ENCODE peak calls at places on chromosomes 3 and 15, in nine cellular contexts. I, U, C, D, J, S, P, Q and B are unnamed samples.

GRCh38 chr3:11154036-11154952 is at the start of gene HRH1:
- DNase-seq in P (no peak), J (peak), D (peak), U (peak), Q (no peak), I (no peak), C (no peak), S (no peak), B (peak)

GRCh38 chr15:91515188-91515754 is 338.2 kb upstream of the SLCO3A1 start:
- DNase-seq in J (peak), Q (no peak), S (no peak), D (no peak), I (peak), P (no peak), C (peak), U (peak), B (peak)

GRCh38 chr3:114525278-114525677 is 231.4 kb downstream of the TIGIT start:
- DNase-seq in P (no peak), I (peak), D (no peak), Q (no peak), S (no peak), J (no peak), U (no peak), C (peak), B (peak)

GRCh38 chr3:114338651-114339357 is 45.0 kb downstream of the TIGIT start:
- DNase-seq in U (no peak), C (no peak), I (no peak), D (no peak), Q (no peak), P (no peak), S (no peak), J (no peak), B (no peak)

GRCh38 chr3:116741462-116741861 is 31.9 kb downstream of the TUSC7 start:
- DNase-seq in I (no peak), C (no peak), U (no peak), D (no peak), J (no peak), Q (no peak), P (no peak), S (no peak), B (no peak)

GRCh38 chr3:13018039-13018431 is 55.2 kb downstream of the IQSEC1 start:
- DNase-seq in I (no peak), J (no peak), P (no peak), U (no peak), Q (no peak), C (no peak), D (no peak), S (no peak), B (peak)

GRCh38 chr3:149342413-149343340 is 9.2 kb upstream of the TM4SF18 start:
- DNase-seq in J (peak), C (peak), Q (no peak), P (no peak), U (peak), I (peak), D (no peak), S (no peak), B (peak)

GRCh38 chr3:58164199-58164879 is 46.4 kb downstream of the DNASE1L3 start:
- DNase-seq in I (peak), S (no peak), C (peak), J (peak), D (no peak), P (no peak), Q (no peak), U (peak), B (peak)

GRCh38 chr3:73512095-73512494 is 112.6 kb downstream of the PDZRN3 start:
- DNase-seq in J (peak), D (no peak), I (peak), Q (no peak), U (no peak), C (peak), P (no peak), S (no peak), B (no peak)

GRCh38 chr15:48555244-48555804 is 90.2 kb downstream of the FBN1 start:
- DNase-seq in P (peak), I (peak), C (peak), J (peak), D (no peak), U (no peak), Q (no peak), S (no peak), B (peak)

GRCh38 chr3:30286007-30286669 is 320.3 kb upstream of the TGFBR2 start:
- DNase-seq in I (peak), J (peak), U (peak), P (no peak), C (peak), D (no peak), S (peak), Q (no peak), B (peak)

GRCh38 chr3:139460096-139460495 is 16.2 kb downstream of the RBP2 start:
- DNase-seq in J (no peak), U (no peak), Q (no peak), C (no peak), I (no peak), D (no peak), P (no peak), S (no peak), B (peak)

GRCh38 chr3:141487419-141488345 is 855 bp downstream of the RASA2 start:
- DNase-seq in D (peak), Q (peak), U (peak), C (peak), I (peak), J (peak), S (peak), P (peak), B (peak)

GRCh38 chr3:194089357-194090177 is 46.4 kb upstream of the HES1 start:
- DNase-seq in I (peak), D (peak), Q (peak), U (peak), J (peak), P (peak), C (peak), S (peak), B (peak)

GRCh38 chr3:172467170-172467824 is 19.0 kb upstream of the GHSR start:
- DNase-seq in P (peak), J (peak), D (no peak), S (peak), C (peak), U (peak), I (peak), Q (no peak), B (peak)

GRCh38 chr3:107124885-107125284 is 252.4 kb upstream of the CCDC54 start:
- DNase-seq in S (no peak), Q (no peak), J (no peak), U (peak), D (no peak), C (peak), P (peak), I (peak), B (peak)

GRCh38 chr15:99006904-99007495 is 592 bp downstream of the PGPEP1L start:
- DNase-seq in Q (no peak), I (no peak), D (no peak), P (no peak), S (no peak), C (no peak), U (no peak), J (no peak), B (no peak)

GRCh38 chr3:119600732-119601131 is 3.0 kb downstream of the PLA1A start:
- DNase-seq in Q (no peak), C (no peak), S (peak), P (peak), J (no peak), U (peak), I (no peak), D (peak), B (peak)

GRCh38 chr3:4509983-4510755 is 17.0 kb downstream of the ITPR1 start:
- DNase-seq in C (no peak), Q (no peak), J (no peak), S (no peak), I (no peak), U (no peak), P (no peak), D (no peak), B (no peak)

GRCh38 chr3:39148116-39149058 is 5.0 kb downstream of the CSRNP1 start:
- DNase-seq in Q (no peak), U (no peak), S (no peak), C (peak), D (no peak), P (peak), J (peak), I (peak), B (peak)

GRCh38 chr3:11510001-11510760 is 133.5 kb downstream of the VGLL4 start:
- DNase-seq in S (no peak), I (no peak), U (no peak), D (no peak), C (no peak), P (peak), J (no peak), Q (no peak), B (no peak)

GRCh38 chr3:168051579-168052183 is 44.0 kb downstream of the GOLIM4 start:
- DNase-seq in S (no peak), I (peak), U (no peak), Q (no peak), J (no peak), C (peak), D (no peak), P (no peak), B (peak)

GRCh38 chr15:75112278-75112847 is 89.0 kb downstream of the PPCDC start:
- DNase-seq in I (no peak), P (peak), J (no peak), D (no peak), Q (no peak), U (peak), C (no peak), S (no peak), B (no peak)

GRCh38 chr3:194555175-194556062 is 68.6 kb upstream of the ATP13A3 start:
- DNase-seq in Q (no peak), I (no peak), S (no peak), P (no peak), J (no peak), D (no peak), C (no peak), U (no peak), B (no peak)

GRCh38 chr3:68211637-68212036 is 557.2 kb upstream of the SUCLG2 start:
- DNase-seq in D (no peak), U (no peak), Q (no peak), S (no peak), C (no peak), I (no peak), J (no peak), P (no peak), B (no peak)

GRCh38 chr15:50542051-50542450 is 4.4 kb downstream of the USP50 start:
- DNase-seq in Q (no peak), D (no peak), U (no peak), P (no peak), S (no peak), C (peak), I (peak), J (no peak), B (peak)

GRCh38 chr3:129616291-129616690 is 9.8 kb upstream of the PLXND1 start:
- DNase-seq in Q (no peak), U (no peak), C (no peak), P (no peak), J (no peak), I (no peak), D (no peak), S (no peak), B (no peak)

GRCh38 chr15:84601555-84601838 is 688 bp downstream of the ZSCAN2 start:
- DNase-seq in J (no peak), P (no peak), U (no peak), S (no peak), D (no peak), Q (no peak), C (no peak), I (no peak), B (peak)

GRCh38 chr15:94110476-94111130 is 120.8 kb upstream of the MCTP2 start:
- DNase-seq in U (no peak), P (no peak), C (no peak), D (no peak), J (no peak), I (no peak), Q (no peak), S (no peak), B (no peak)

GRCh38 chr3:127888564-127889107 is 26.4 kb upstream of the KBTBD12 start:
- DNase-seq in J (no peak), U (no peak), Q (no peak), C (no peak), I (no peak), P (no peak), S (no peak), D (no peak), B (peak)

GRCh38 chr3:121072128-121072527 is 164.1 kb downstream of the STXBP5L start:
- DNase-seq in J (no peak), D (no peak), Q (no peak), S (no peak), C (no peak), P (no peak), I (no peak), U (peak), B (no peak)

GRCh38 chr3:41328916-41329315 is 129.6 kb downstream of the CTNNB1 start:
- DNase-seq in Q (no peak), D (no peak), J (no peak), C (peak), P (no peak), I (peak), S (no peak), U (peak), B (peak)

GRCh38 chr15:65326109-65326508 is 21.6 kb downstream of the RNU5B-1 start:
- DNase-seq in C (no peak), S (no peak), Q (no peak), D (no peak), I (no peak), U (no peak), J (peak), P (no peak), B (no peak)

GRCh38 chr15:57551717-57552677 is 39.7 kb upstream of the MYZAP start:
- DNase-seq in Q (peak), S (peak), D (peak), I (no peak), J (peak), P (no peak), C (peak), U (peak), B (peak)

GRCh38 chr3:129549006-129549800 is 6.2 kb downstream of the H1-8 start:
- DNase-seq in D (no peak), C (peak), P (peak), Q (no peak), U (peak), S (no peak), I (no peak), J (no peak), B (peak)

GRCh38 chr3:104102386-104102785 is 1264.3 kb upstream of the ALCAM start:
- DNase-seq in I (peak), J (peak), D (peak), S (peak), Q (no peak), C (peak), P (peak), U (peak), B (peak)

GRCh38 chr3:46713048-46713897 is 4.4 kb downstream of the PRSS50 start:
- DNase-seq in D (no peak), U (no peak), C (no peak), Q (no peak), J (no peak), P (no peak), I (no peak), S (no peak), B (no peak)

GRCh38 chr3:95810468-95810867 is 1003.9 kb upstream of the EPHA6 start:
- DNase-seq in U (peak), D (no peak), P (no peak), I (no peak), S (no peak), Q (no peak), C (no peak), J (no peak), B (no peak)

DNA sequence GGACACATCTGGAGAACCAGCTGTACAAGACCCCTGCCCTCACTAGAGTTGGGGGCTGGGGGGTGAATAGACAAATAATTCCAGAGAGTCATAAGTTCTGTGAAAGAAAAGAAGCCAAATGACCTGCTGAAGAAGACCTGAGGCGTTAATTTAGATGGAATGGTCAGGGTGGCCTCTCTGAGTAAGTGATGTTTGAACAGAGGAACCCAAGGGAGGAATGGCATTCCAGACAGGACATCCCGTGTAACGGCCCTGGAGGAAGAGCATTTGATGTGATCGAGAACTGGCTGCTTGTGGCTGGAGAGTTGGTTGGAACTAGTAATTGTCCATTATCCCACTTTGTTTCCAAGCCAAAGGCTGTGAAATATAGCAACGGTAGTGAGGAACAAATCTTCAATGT is 1.7 kb downstream of the NR2C2 start:
- DNase-seq in Q (no peak), D (no peak), J (peak), S (no peak), C (no peak), P (peak), I (no peak), U (no peak), B (peak)
- H2AFZ ChIP-seq in Q (no peak), D (peak), J (peak), S (peak), C (peak), P (peak), I (peak), U (peak), B (peak)

DNA sequence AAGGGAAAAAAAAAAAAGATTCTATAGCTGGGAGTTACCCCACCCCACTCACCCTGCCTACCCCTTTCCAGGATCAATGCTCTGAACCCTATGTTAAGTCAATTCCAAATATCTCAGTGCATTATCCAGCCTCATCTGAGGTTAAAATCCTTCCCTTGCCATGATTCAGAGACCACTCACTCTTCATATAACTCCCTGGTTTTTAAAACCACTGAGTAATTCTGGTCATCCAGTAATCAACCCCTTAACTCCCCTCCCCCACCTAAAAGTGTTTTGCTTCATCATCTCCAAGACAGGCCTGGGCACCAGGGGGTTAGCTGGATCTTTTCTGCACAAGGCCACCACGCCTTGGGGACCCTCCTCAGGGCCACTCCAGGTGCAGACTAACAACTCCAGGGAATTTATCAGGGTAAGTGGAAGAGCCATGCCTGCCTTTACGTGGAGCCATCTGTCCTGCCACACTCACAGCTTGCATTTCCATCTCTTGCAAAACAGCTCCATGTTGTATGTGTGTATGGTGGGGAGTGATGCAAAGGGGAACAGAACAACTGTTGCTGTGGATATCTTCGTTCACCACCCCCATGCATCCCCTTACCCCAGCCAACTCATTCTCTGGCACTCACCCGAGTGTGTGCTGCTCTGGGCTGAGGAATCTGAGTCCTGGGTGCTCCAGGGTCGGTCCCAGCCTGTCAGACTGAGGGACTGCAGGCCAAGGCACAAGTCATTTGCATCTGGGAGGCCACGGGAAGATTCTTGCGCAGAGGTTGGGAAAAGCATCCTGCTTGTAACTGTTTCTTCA is 30.7 kb upstream of the RPS17 start:
- DNase-seq in C (peak), P (no peak), I (peak), Q (no peak), D (no peak), S (no peak), J (no peak), U (peak), B (peak)
- H3K9ac ChIP-seq in C (peak), P (peak), I (peak), Q (no peak), D (no peak), S (no peak), J (no peak), U (peak), B (peak)

GRCh38 chr15:88161636-88162035 is 94.9 kb downstream of the NTRK3 start:
- DNase-seq in I (no peak), S (no peak), C (no peak), Q (no peak), D (no peak), U (no peak), J (no peak), P (no peak), B (no peak)
- H2AFZ ChIP-seq in I (no peak), S (no peak), C (no peak), Q (no peak), D (no peak), U (no peak), J (no peak), P (no peak), B (no peak)

DNA sequence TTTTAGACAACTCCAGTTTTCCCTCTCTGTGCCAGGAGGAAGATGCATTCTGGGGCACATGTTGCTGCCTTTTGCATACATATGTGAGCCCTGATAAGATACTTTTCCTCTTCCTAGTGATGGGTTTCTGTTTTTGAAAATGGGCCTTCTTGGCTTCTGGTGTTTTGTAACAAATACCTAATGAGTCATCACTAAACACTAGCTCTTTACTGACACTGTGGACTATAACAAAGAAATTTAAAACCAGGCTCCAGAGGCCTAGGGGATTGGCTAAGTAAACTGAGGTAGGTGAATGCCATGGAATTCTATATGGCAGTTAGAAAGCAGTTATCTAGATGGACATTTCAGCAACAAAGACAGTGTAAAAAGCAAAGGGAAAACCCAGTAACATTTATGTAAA is 93.4 kb upstream of the NR2E3 start:
- DNase-seq in D (no peak), P (no peak), J (peak), C (peak), Q (no peak), U (peak), S (no peak), I (peak), B (peak)
- H3K9ac ChIP-seq in D (no peak), P (no peak), J (no peak), C (no peak), Q (no peak), U (no peak), S (no peak), I (no peak), B (peak)

GRCh38 chr3:53171827-53172505 is 11.0 kb downstream of the PRKCD start:
- DNase-seq in P (no peak), C (no peak), D (no peak), S (no peak), Q (no peak), J (no peak), I (no peak), U (no peak), B (no peak)

GRCh38 chr3:53169045-53169831 is 8.2 kb downstream of the PRKCD start:
- DNase-seq in U (no peak), D (no peak), Q (no peak), C (no peak), J (no peak), P (no peak), S (no peak), I (no peak), B (no peak)

GRCh38 chr3:53171109-53171453 is 10.1 kb downstream of the PRKCD start:
- DNase-seq in I (no peak), U (no peak), Q (no peak), S (no peak), D (no peak), P (no peak), J (no peak), C (no peak), B (no peak)

GRCh38 chr3:53169832-53170324 is 8.9 kb downstream of the PRKCD start:
- DNase-seq in P (no peak), J (no peak), D (no peak), C (no peak), Q (no peak), U (no peak), I (no peak), S (no peak), B (no peak)

DNA sequence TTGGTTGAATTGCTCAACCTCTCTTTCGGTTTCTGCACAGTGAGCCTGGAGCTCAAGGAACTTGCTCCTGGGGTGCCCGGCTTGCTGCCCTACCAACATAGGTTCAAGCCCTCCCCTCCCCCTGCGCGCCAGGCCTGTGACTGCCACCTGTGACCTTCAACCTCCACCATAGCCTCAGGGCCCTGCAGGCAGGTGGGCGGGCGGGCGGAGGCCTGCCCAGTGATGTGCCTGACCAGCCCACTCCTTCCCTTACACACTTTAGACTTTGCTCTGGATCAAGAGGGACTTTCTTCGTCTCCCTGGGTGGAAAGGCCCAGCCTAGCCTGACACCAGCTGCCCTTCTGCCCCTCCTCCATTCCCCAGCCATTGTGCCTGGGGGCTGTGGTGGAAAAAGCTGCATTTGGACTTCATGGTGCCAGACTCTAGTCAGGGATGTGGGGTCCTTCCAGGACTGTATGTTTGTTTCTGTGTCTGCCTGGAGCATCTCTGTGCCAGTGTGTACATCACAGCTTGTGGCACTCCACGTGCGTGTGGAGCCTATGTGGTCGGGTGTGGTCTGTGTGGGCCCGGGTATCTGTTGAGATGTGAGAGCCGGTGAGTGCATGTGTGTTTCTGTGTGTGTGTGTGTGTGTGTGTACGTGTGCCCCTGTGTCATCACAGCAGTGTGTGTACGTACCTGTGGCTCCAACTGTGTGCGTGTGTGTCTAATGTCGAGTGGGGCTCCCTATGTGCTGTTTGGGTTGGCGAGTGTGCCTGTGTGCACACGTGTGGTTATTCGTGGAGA is 9.5 kb downstream of the PRKCD start:
- DNase-seq in J (no peak), D (no peak), I (no peak), P (no peak), U (no peak), S (no peak), Q (no peak), C (no peak), B (no peak)
- H2AFZ ChIP-seq in J (no peak), D (peak), I (no peak), P (no peak), U (no peak), S (no peak), Q (no peak), C (no peak), B (no peak)